ENCODE peak calls at places on chromosomes 11 and 22, in seven cellular contexts. P is psoas muscle, Z is IMR-90, B is kidney, X is uterus, Y is K562, T is lung. H is an unnamed sample.

GRCh38 chr22:29072193-29072978 is 449 bp upstream of the KREMEN1 start:
- DNase-seq in B (peak; percentile 98), Z (peak; percentile 42), X (peak; percentile 84), T (peak; percentile 93), P (peak; percentile 86), Y (peak; percentile 95), H (peak; percentile 81)

GRCh38 chr22:21632237-21632895 is at the start of gene CCDC116:
- DNase-seq in B (peak; percentile 79), P (no peak), Y (peak; percentile 100), X (no peak), T (no peak), Z (no peak), H (no peak)

GRCh38 chr22:23418159-23418788 is 161.8 kb downstream of the IGLL1 start:
- DNase-seq in P (no peak), Y (no peak), X (no peak), B (no peak), Z (no peak), T (no peak), H (no peak)

GRCh38 chr11:62909107-62909894 is 11.9 kb downstream of the CHRM1 start:
- DNase-seq in Y (peak; percentile 72), T (peak; percentile 75), B (peak; percentile 90), Z (peak; percentile 73), X (peak; percentile 70), P (peak; percentile 53), H (peak; percentile 25)

GRCh38 chr22:38126928-38127668 is 16.6 kb upstream of the BAIAP2L2 start:
- DNase-seq in Y (peak; percentile 82), X (no peak), B (peak; percentile 56), P (no peak), Z (no peak), T (no peak), H (no peak)

GRCh38 chr11:26137651-26138050 is 194.3 kb upstream of the ANO3 start:
- DNase-seq in P (no peak), Y (no peak), Z (no peak), T (no peak), B (no peak), X (no peak), H (no peak)

GRCh38 chr11:120645639-120646038 is 134.1 kb downstream of the GRIK4 start:
- DNase-seq in Y (no peak), Z (no peak), T (no peak), B (no peak), P (no peak), X (no peak), H (no peak)

GRCh38 chr11:109306322-109306721 is 115.7 kb upstream of the C11orf87 start:
- DNase-seq in T (no peak), Z (peak; percentile 3), X (no peak), B (no peak), Y (no peak), P (no peak), H (no peak)

GRCh38 chr11:111098091-111098490 is 147.4 kb upstream of the POU2AF2 start:
- DNase-seq in B (no peak), T (no peak), X (no peak), Y (no peak), P (no peak), Z (no peak), H (no peak)

GRCh38 chr11:74325649-74326645 is 14.5 kb upstream of the P4HA3 start:
- DNase-seq in Y (no peak), B (peak; percentile 88), T (peak; percentile 67), P (peak; percentile 85), Z (peak; percentile 94), X (peak; percentile 69), H (peak; percentile 79)

GRCh38 chr11:84541711-84542340 is 1085.3 kb downstream of the DLG2 start:
- DNase-seq in T (no peak), Z (no peak), Y (no peak), B (no peak), P (no peak), X (no peak), H (no peak)

GRCh38 chr11:84532364-84532763 is 1094.8 kb downstream of the DLG2 start:
- DNase-seq in Z (no peak), T (no peak), X (no peak), P (no peak), Y (no peak), B (no peak), H (no peak)

GRCh38 chr11:84536456-84536855 is 1090.7 kb downstream of the DLG2 start:
- DNase-seq in Y (no peak), X (no peak), Z (no peak), T (no peak), P (no peak), B (no peak), H (no peak)
- H3K4me3 ChIP-seq in Y (no peak overlapping the region), X (no peak overlapping the region), Z (no peak overlapping the region), T (no peak overlapping the region), P (no peak overlapping the region), B (no peak overlapping the region), H (no peak overlapping the region)

GRCh38 chr11:36608491-36609199 is 10.6 kb upstream of the RAG2 start:
- DNase-seq in B (no peak), Z (no peak), Y (no peak), T (no peak), P (no peak), X (no peak), H (no peak)
- H3K4me1 ChIP-seq in B (no peaks in the 10 kb centered on the region), Z (no peaks in the 10 kb centered on the region), Y (no peaks in the 10 kb centered on the region), T (peaks cover 2% of the 10 kb centered on the region), P (no peaks in the 10 kb centered on the region), X (no peaks in the 10 kb centered on the region), H (no peaks in the 10 kb centered on the region)

DNA sequence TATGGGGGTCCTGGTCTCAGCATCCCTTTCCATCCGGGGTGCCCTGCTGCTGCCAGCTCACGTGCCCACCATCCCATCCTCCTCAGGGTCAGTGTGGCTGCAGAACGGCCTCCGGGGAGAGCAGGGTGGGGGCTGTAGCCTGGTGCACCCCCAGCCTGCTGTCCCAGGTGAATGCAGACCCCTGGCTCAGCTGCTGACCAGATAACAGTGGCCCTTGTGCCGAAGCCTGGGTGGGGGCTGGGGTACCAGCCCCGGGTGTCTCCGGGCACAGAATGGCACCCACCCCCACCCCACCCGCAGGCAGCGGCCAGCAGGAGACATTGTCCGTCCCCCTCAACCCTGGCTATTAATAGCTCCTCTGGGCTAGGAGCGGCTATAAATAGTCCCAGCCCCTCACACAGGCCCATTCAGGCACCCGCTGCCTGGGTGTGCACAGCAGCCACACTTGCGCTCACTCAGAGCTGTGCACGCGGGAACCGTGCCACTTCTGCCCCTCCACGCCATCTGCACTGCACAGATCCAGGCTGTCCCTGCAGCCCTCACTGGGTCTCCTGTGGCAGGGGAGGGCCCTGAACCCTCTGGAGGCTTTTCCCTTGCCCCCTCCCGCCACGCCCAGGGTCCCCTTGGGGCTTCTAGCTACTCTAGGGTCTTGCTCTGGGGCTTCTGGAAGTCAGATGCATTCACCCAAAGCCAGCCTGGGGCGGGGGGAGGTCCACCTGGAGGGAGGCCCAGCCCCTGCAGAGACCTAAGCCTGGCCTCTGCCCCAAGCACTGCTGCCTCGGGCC is 18.7 kb downstream of the CRELD2 start:
- DNase-seq in T (no peak), Y (no peak), X (no peak), P (no peak), Z (no peak), B (no peak), H (no peak)
- H3K4me3 ChIP-seq in T (no peak overlapping the region), Y (no peak overlapping the region), X (no peak overlapping the region), P (peak overlapping the region; percentile 73), Z (no peak overlapping the region), B (no peak overlapping the region), H (no peak overlapping the region)

DNA sequence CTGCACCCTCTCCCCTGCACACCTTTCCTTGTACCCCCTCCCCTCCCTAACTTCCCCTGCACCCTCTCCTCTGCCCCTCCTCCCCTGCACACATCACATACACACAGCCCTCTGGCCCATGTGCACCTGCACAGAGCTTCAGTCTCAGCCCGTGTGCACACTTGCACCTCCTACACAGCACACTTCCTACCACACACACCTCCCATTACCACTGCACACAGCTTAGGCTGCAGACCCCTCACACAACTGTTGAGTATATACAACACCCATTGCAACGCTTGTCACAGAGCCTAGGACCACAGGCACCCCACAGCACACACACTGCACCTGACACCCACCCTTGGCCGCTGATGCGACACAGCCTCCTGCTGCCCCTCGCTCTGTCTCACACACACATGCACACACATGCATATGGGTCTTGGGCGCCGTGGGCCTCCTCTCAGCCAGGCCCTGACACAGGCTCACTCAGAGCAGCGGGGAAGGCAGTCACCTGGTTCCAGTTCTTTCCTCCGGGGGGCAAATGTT is 404 bp downstream of the SIGIRR start:
- DNase-seq in T (no peak), Z (no peak), X (no peak), B (no peak), P (no peak), Y (no peak), H (no peak)
- H3K4me1 ChIP-seq in T (no peaks in the 10 kb centered on the region), Z (peaks cover 14% of the 10 kb centered on the region), X (peaks cover 10% of the 10 kb centered on the region), B (peaks cover 9% of the 10 kb centered on the region), P (no peaks in the 10 kb centered on the region), Y (peaks cover 61% of the 10 kb centered on the region), H (no peaks in the 10 kb centered on the region)

GRCh38 chr22:48099671-48100070 is 1337.2 kb downstream of the TBC1D22A start:
- DNase-seq in Y (no peak), X (no peak), Z (no peak), B (no peak), P (no peak), T (no peak), H (no peak)

GRCh38 chr22:48102581-48102980 is 1340.1 kb downstream of the TBC1D22A start:
- DNase-seq in X (no peak), P (no peak), Y (no peak), Z (no peak), T (no peak), B (no peak), H (no peak)

GRCh38 chr22:48103126-48103875 is 1340.9 kb downstream of the TBC1D22A start:
- DNase-seq in X (no peak), B (no peak), Y (no peak), P (no peak), T (no peak), Z (no peak), H (no peak)

GRCh38 chr22:48100685-48101417 is 1338.4 kb downstream of the TBC1D22A start:
- DNase-seq in Z (no peak), P (no peak), T (no peak), B (no peak), X (no peak), Y (no peak), H (no peak)

GRCh38 chr22:48101704-48102103 is 1339.3 kb downstream of the TBC1D22A start:
- DNase-seq in Y (no peak), T (no peak), P (no peak), X (no peak), Z (no peak), B (no peak), H (no peak)
- H3K4me3 ChIP-seq in Y (no peak overlapping the region), T (no peak overlapping the region), P (no peak overlapping the region), X (no peak overlapping the region), Z (no peak overlapping the region), B (no peak overlapping the region), H (no peak overlapping the region)

GRCh38 chr11:118628432-118628831 is 21.0 kb downstream of the PHLDB1 start:
- DNase-seq in X (no peak), Z (no peak), P (peak; percentile 49), T (no peak), Y (no peak), B (no peak), H (no peak)
- H3K4me1 ChIP-seq in X (peaks cover under 1% of the 10 kb centered on the region), Z (peaks cover 11% of the 10 kb centered on the region), P (peaks cover 41% of the 10 kb centered on the region), T (peaks cover 3% of the 10 kb centered on the region), Y (peaks cover 27% of the 10 kb centered on the region), B (peaks cover 2% of the 10 kb centered on the region), H (peaks cover 66% of the 10 kb centered on the region)

DNA sequence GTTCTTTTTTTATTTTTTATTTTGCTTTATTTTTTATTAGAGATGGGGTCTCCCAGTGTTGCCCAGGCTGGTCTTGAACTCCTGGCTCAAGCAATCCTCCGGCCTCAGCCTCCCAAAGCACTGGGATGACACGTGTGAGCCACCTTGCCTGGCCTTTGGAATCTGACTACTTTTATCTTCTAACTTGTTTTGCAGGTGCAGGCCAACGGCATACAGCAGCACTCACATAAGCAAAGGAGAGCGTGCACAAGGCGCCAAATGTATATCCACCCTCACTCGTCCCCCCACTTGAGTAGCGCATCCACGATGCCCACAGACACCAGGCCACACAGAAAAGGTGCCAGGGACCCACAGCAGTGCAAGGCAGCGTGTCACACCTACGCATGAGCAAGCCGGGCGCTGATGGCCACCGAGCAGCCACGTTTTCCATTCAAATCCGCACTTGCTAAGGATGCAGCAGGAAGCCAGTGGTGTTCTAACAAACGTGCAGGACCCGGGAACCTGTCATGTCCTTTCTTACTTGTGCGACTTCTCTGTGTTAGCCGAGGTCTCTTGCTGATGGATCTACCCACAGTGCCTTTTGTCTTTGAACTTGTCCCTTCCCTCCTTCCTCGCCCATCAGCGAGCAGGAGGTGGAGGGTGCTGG is 5.9 kb downstream of the ASCL2 start:
- DNase-seq in T (no peak), Y (no peak), Z (no peak), X (no peak), P (no peak), B (no peak), H (no peak)
- H3K4me3 ChIP-seq in T (no peak overlapping the region), Y (no peak overlapping the region), Z (no peak overlapping the region), X (no peak overlapping the region), P (no peak overlapping the region), B (no peak overlapping the region), H (no peak overlapping the region)

H was measured in tibial nerve.